ENCODE peak calls at places on chromosomes 13 and 19, in seven cellular contexts. M is pancreas, Z is Calu3, W is aorta, J is stromal cell of bone marrow, K is A549, A is posterior vena cava. N is an unnamed sample.
A peak's percentile ranks its signal among the peaks of the same experiment; 100 is the strongest.

GRCh38 chr13:41334810-41335209 is 23.7 kb downstream of the NAA16 start:
- DNase-seq in M (no peak), Z (no peak), W (no peak), J (no peak), K (no peak), A (no peak), N (no peak)

GRCh38 chr19:2424686-2425621 is 2.4 kb downstream of the TIMM13 start:
- DNase-seq in M (peak; percentile 90), Z (no peak), W (no peak), J (no peak), K (no peak), A (peak; percentile 87), N (no peak)

GRCh38 chr19:31316201-31316951 is 32.9 kb downstream of the TSHZ3 start:
- DNase-seq in M (no peak), Z (no peak), W (no peak), J (no peak), K (no peak), A (no peak), N (no peak)

GRCh38 chr19:54952591-54953344 is 5.4 kb upstream of the NLRP7 start:
- DNase-seq in M (no peak), Z (peak; percentile 14), W (no peak), J (peak; percentile 37), K (no peak), A (no peak), N (no peak)

GRCh38 chr13:39859898-39860297 is 204.4 kb downstream of the COG6 start:
- DNase-seq in M (no peak), Z (no peak), W (no peak), J (no peak), K (no peak), A (no peak), N (no peak)

GRCh38 chr19:3046621-3047306 is 15.5 kb downstream of the TLE5 start:
- DNase-seq in M (no peak), Z (no peak), W (no peak), J (no peak), K (no peak), A (no peak), N (no peak)

GRCh38 chr19:46977548-46977947 is 42.1 kb upstream of the NPAS1 start:
- DNase-seq in M (no peak), Z (no peak), W (no peak), J (no peak), K (no peak), A (no peak), N (no peak)

GRCh38 chr19:33447336-33448158 is 74.0 kb downstream of the CEBPG start:
- DNase-seq in M (peak; percentile 28), Z (no peak), W (peak; percentile 43), J (no peak), K (no peak), A (peak; percentile 64), N (no peak)

GRCh38 chr13:98272549-98272948 is 95.5 kb upstream of the RNF113B start:
- DNase-seq in M (no peak), Z (no peak), W (no peak), J (no peak), K (no peak), A (no peak), N (no peak)

GRCh38 chr19:35220315-35220921 is 8.1 kb downstream of the FAM187B start:
- DNase-seq in M (no peak), Z (peak; percentile 11), W (no peak), J (no peak), K (no peak), A (no peak), N (no peak)

GRCh38 chr13:80274643-80275042 is 66.3 kb downstream of the SPRY2 start:
- DNase-seq in M (no peak), Z (no peak), W (no peak), J (no peak), K (no peak), A (no peak), N (no peak)

GRCh38 chr19:41218615-41219507 is at the start of gene AXL:
- DNase-seq in M (no peak), Z (peak; percentile 68), W (peak; percentile 90), J (peak; percentile 72), K (peak; percentile 97), A (peak; percentile 95), N (no peak)

GRCh38 chr13:58953638-58954037 is 1210.1 kb downstream of the DIAPH3 start:
- DNase-seq in M (no peak), Z (no peak), W (no peak), J (no peak), K (no peak), A (no peak), N (peak; percentile 92)

GRCh38 chr19:439167-439900 is 21.5 kb downstream of the SHC2 start:
- DNase-seq in M (peak; percentile 59), Z (no peak), W (no peak), J (no peak), K (no peak), A (no peak), N (no peak)

GRCh38 chr13:25571237-25571636 is 199.5 kb downstream of the ATP8A2 start:
- DNase-seq in M (no peak), Z (no peak), W (no peak), J (no peak), K (no peak), A (no peak), N (no peak)

GRCh38 chr19:48069435-48069834 is 25.6 kb upstream of the CABP5 start:
- DNase-seq in M (no peak), Z (no peak), W (no peak), J (no peak), K (peak; percentile 40), A (no peak), N (no peak)

GRCh38 chr19:4352701-4353121 is 9.3 kb downstream of the MPND start:
- DNase-seq in M (peak; percentile 64), Z (peak; percentile 59), W (peak; percentile 66), J (peak; percentile 30), K (peak; percentile 51), A (peak; percentile 75), N (peak; percentile 65)

GRCh38 chr13:98447881-98448641 is 128.8 kb downstream of the STK24 start:
- DNase-seq in M (no peak), Z (no peak), W (no peak), J (no peak), K (peak; percentile 38), A (no peak), N (peak; percentile 70)

GRCh38 chr13:102214956-102215355 is 186.9 kb downstream of the FGF14 start:
- DNase-seq in M (no peak), Z (no peak), W (no peak), J (no peak), K (no peak), A (no peak), N (no peak)

GRCh38 chr13:46983881-46984280 is 87.0 kb upstream of the HTR2A start:
- DNase-seq in M (no peak), Z (peak; percentile 30), W (no peak), J (no peak), K (no peak), A (no peak), N (peak; percentile 91)

GRCh38 chr19:30322641-30323320 is 49.4 kb upstream of the ZNF536 start:
- DNase-seq in M (no peak), Z (no peak), W (no peak), J (no peak), K (no peak), A (no peak), N (no peak)

GRCh38 chr13:97976551-97977375 is 23.3 kb downstream of the IPO5 start:
- DNase-seq in M (peak; percentile 74), Z (no peak), W (peak; percentile 47), J (no peak), K (no peak), A (peak; percentile 83), N (peak; percentile 8)

GRCh38 chr19:10007366-10007765 is 2.9 kb downstream of the COL5A3 start:
- DNase-seq in M (no peak), Z (no peak), W (peak; percentile 56), J (no peak), K (no peak), A (peak; percentile 86), N (no peak)

GRCh38 chr19:39873385-39873784 is 27.2 kb upstream of the FBL start:
- DNase-seq in M (no peak), Z (no peak), W (no peak), J (no peak), K (no peak), A (no peak), N (no peak)

GRCh38 chr19:45595814-45596213 is 6.2 kb downstream of the GPR4 start:
- DNase-seq in M (no peak), Z (no peak), W (no peak), J (no peak), K (no peak), A (no peak), N (no peak)

GRCh38 chr19:6219592-6220290 is 60.0 kb downstream of the MLLT1 start:
- DNase-seq in M (peak; percentile 72), Z (no peak), W (peak; percentile 46), J (no peak), K (no peak), A (no peak), N (no peak)

GRCh38 chr13:112703935-112704633 is 14.2 kb downstream of the ATP11A start:
- DNase-seq in M (no peak), Z (no peak), W (no peak), J (no peak), K (no peak), A (peak; percentile 67), N (no peak)

GRCh38 chr13:59479629-59480028 is 684.1 kb downstream of the DIAPH3 start:
- DNase-seq in M (no peak), Z (no peak), W (no peak), J (no peak), K (no peak), A (no peak), N (no peak)

GRCh38 chr13:99572131-99572530 is 70.9 kb downstream of the TM9SF2 start:
- DNase-seq in M (no peak), Z (no peak), W (no peak), J (no peak), K (no peak), A (no peak), N (no peak)

GRCh38 chr13:77720988-77721387 is 23.5 kb downstream of the SLAIN1 start:
- DNase-seq in M (no peak), Z (no peak), W (no peak), J (no peak), K (no peak), A (no peak), N (no peak)

GRCh38 chr19:5080030-5080644 is 111.2 kb downstream of the KDM4B start:
- DNase-seq in M (no peak), Z (no peak), W (no peak), J (no peak), K (no peak), A (no peak), N (no peak)

GRCh38 chr19:12788682-12789097 is 2.6 kb upstream of the JUNB start:
- DNase-seq in M (peak; percentile 91), Z (peak; percentile 65), W (peak; percentile 92), J (no peak), K (no peak), A (peak; percentile 93), N (no peak)

GRCh38 chr19:56837892-56838679 is 2.4 kb downstream of the PEG3 start:
- DNase-seq in M (peak; percentile 89), Z (no peak), W (peak; percentile 73), J (peak; percentile 13), K (no peak), A (peak; percentile 93), N (no peak)

GRCh38 chr19:29517412-29517811 is 8.4 kb upstream of the VSTM2B start:
- DNase-seq in M (peak; percentile 36), Z (no peak), W (no peak), J (no peak), K (no peak), A (no peak), N (no peak)

GRCh38 chr13:71865858-71866172 is 1.2 kb downstream of the DACH1 start:
- DNase-seq in M (peak; percentile 75), Z (peak; percentile 0), W (no peak), J (no peak), K (no peak), A (no peak), N (no peak)

GRCh38 chr13:36297259-36297599 is 385 bp downstream of the CCDC169 start:
- DNase-seq in M (no peak), Z (no peak), W (no peak), J (peak; percentile 15), K (peak; percentile 7), A (no peak), N (no peak)